ENCODE peak calls at places on chromosomes 6 and 20, in four cellular contexts. One of them, this sample, is unnamed.

GRCh38 chr20:15992564-15992963 is 580.7 kb downstream of the KIF16B start:
- DNase-seq in K562: no peak
- DNase-seq in HepG2: no peak
- DNase-seq in GM12878: no peak
- DNase-seq in this sample: no peak

GRCh38 chr6:158783851-158784250 is 35.3 kb downstream of the EZR start:
- DNase-seq in GM12878: no peak
- DNase-seq in K562: no peak
- DNase-seq in HepG2: no peak
- DNase-seq in this sample: no peak

GRCh38 chr6:56890683-56891429 is 64.1 kb upstream of the BEND6 start:
- DNase-seq in GM12878: peak
- DNase-seq in K562: peak
- DNase-seq in HepG2: no peak
- DNase-seq in this sample: no peak

GRCh38 chr6:122063090-122063489 is 336.4 kb upstream of the HSF2 start:
- DNase-seq in K562: no peak
- DNase-seq in HepG2: no peak
- DNase-seq in GM12878: no peak
- DNase-seq in this sample: no peak

GRCh38 chr6:139109558-139109957 is 25.3 kb upstream of the HECA start:
- DNase-seq in GM12878: no peak
- DNase-seq in HepG2: peak
- DNase-seq in K562: no peak
- DNase-seq in this sample: no peak

GRCh38 chr20:8154636-8155035 is 22.6 kb downstream of the PLCB1 start:
- DNase-seq in K562: no peak
- DNase-seq in HepG2: no peak
- DNase-seq in GM12878: no peak
- DNase-seq in this sample: no peak

GRCh38 chr6:161459008-161459407 is 185.1 kb upstream of the AGPAT4 start:
- DNase-seq in GM12878: no peak
- DNase-seq in HepG2: no peak
- DNase-seq in K562: no peak
- DNase-seq in this sample: no peak

GRCh38 chr6:165875946-165876345 is 212.9 kb upstream of the PDE10A start:
- DNase-seq in K562: no peak
- DNase-seq in HepG2: no peak
- DNase-seq in GM12878: no peak
- DNase-seq in this sample: no peak

GRCh38 chr20:7985916-7986315 is 33.6 kb downstream of the TMX4 start:
- DNase-seq in K562: no peak
- DNase-seq in HepG2: no peak
- DNase-seq in GM12878: no peak
- DNase-seq in this sample: no peak

GRCh38 chr6:165884813-165885765 is 222.0 kb upstream of the PDE10A start:
- DNase-seq in HepG2: peak
- DNase-seq in GM12878: peak
- DNase-seq in K562: peak
- DNase-seq in this sample: peak

GRCh38 chr20:11274137-11274536 is 600.3 kb upstream of the JAG1 start:
- DNase-seq in K562: no peak
- DNase-seq in GM12878: no peak
- DNase-seq in HepG2: peak
- DNase-seq in this sample: peak

DNA sequence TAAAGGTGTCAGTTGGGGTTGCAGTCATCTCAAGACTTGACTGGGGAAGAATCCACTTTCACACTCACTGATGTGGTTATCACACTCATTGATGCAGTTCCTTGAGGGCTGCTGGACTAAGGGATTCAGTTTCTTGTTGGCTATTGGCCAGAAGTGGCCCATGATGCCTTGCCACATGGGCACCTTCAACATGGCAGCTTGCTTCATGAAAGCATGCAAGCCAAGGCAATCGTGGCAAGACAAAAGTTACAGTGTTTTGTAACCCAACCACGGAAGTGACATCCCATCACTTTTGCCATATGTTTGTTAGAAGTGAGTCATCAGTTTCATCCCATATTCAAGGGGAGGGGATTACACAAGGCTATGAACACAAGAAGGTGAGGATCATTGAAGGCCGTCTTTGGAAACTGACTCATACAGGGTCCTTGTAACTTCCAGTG is 3.8 kb upstream of the RANBP9 start:
- DNase-seq in GM12878: peak
- DNase-seq in HepG2: peak
- DNase-seq in K562: peak
- DNase-seq in this sample: no peak
- TF ChIP-seq FOXM1 in GM12878: peak
- TF ChIP-seq FOXM1 in HepG2: no peak
- TF ChIP-seq FOXM1 in K562: no peak
- TF ChIP-seq FOXM1 in this sample: no peak

DNA sequence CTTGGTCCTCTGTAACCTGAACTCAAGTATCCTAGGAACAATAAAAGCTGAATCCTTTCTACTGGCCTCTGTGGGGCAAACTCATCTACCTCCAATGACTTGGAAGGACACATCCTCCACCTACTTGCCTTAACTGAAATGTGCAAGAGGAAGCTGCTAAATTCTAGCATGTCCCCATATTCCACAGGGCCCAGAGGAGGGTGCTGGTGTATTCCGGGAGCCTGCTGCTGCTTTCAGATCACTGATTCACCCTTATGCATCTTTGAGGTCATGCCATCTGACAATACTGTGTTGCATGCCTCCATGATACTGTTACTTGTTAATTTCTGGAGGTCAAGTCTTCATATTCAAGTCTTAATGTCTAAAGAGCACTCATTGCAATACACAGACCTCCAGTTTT is 40.3 kb downstream of the LYRM4 start:
- DNase-seq in HepG2: no peak
- DNase-seq in GM12878: no peak
- DNase-seq in K562: no peak
- DNase-seq in this sample: no peak
- TF ChIP-seq ZBTB33 in HepG2: no peak
- TF ChIP-seq ZBTB33 in GM12878: no peak
- TF ChIP-seq ZBTB33 in K562: no peak
- TF ChIP-seq ZBTB33 in this sample: no peak

DNA sequence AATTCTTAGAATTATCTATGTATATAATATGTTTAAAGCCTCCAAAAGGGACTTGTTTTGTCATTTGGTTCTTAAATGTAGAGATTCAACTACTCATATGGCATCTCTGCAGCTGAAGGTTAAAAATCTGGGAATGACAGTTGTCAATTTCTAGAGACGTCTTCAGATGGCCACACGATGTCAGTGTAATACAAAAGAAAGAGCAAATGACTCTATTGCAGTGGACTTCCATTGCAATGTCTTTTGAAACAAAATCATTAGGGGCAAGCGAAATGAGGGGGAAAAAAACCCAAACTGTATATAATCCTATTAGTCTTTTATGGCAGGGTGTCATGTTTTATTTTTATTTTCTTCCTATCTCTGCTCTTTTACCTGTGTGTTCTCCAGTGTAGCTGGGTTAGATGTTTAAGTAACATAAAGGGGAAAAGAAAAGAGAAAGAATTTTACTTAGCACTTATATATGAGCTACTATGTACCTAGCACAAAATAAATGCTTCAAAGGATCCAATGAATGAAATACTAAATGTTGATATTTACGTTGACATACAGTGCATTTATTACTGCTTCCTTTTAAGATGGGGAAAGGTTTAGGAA is 26.2 kb downstream of the CCN2 start:
- DNase-seq in HepG2: peak
- DNase-seq in GM12878: no peak
- DNase-seq in K562: no peak
- DNase-seq in this sample: no peak
- TF ChIP-seq FOXM1 in HepG2: no peak
- TF ChIP-seq FOXM1 in GM12878: no peak
- TF ChIP-seq FOXM1 in K562: no peak
- TF ChIP-seq FOXM1 in this sample: no peak

DNA sequence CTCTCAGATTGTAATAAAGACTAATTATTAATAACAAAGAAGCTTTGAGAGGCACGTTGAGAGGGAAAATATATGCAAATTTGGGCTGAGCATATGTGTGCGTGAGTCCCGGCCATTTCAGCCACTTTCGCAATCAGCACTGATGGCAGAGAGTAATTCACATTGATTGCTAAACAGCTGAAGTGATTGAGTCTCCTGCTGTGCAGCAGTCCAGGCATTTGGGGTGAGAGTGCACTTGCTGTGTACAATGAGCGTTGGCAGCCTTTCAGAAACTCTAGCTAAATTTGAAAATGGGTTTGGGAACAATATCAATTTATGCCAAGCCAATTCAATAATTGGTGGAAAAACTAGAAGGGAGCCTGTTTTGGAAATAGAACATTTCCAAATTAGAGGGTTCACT is 595.9 kb downstream of the EPM2A start:
- DNase-seq in GM12878: no peak
- DNase-seq in K562: no peak
- DNase-seq in HepG2: no peak
- DNase-seq in this sample: peak
- TF ChIP-seq ZBTB33 in GM12878: no peak
- TF ChIP-seq ZBTB33 in K562: no peak
- TF ChIP-seq ZBTB33 in HepG2: no peak
- TF ChIP-seq ZBTB33 in this sample: no peak

GRCh38 chr6:41426438-41426851 is 91.0 kb downstream of the NCR2 start:
- DNase-seq in HepG2: no peak
- DNase-seq in GM12878: no peak
- DNase-seq in K562: no peak
- DNase-seq in this sample: no peak
- TF ChIP-seq FOXM1 in HepG2: no peak
- TF ChIP-seq FOXM1 in GM12878: no peak
- TF ChIP-seq FOXM1 in K562: no peak
- TF ChIP-seq FOXM1 in this sample: no peak

DNA sequence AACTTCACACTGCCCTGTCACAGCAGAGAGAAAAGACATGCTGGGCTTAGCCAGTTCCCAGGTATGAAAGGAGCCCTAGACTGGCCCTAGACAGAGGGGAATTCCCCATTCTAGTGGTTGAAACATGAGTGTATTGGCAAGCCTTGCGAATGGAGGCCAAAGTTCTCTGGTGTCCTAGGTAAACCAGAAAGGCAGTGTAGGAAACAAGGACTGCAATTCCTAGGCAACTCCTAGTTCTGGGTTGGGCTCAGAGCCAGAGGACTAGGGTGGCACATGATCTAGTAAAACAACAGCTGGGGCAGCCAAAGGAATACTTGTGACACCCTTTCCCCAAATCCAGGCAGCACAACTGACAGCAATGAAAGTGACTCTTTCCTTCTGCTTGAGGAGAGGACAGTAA is 265.0 kb upstream of the EPHA7 start:
- DNase-seq in HepG2: no peak
- DNase-seq in GM12878: no peak
- DNase-seq in K562: no peak
- DNase-seq in this sample: no peak
- TF ChIP-seq ZBTB33 in HepG2: no peak
- TF ChIP-seq ZBTB33 in GM12878: no peak
- TF ChIP-seq ZBTB33 in K562: no peak
- TF ChIP-seq ZBTB33 in this sample: no peak